ENCODE peak calls at places on chromosomes 3 and 15, in ten cellular contexts. One of them, this sample, is unnamed. For H3K4me1 and H3K36me3, the result is how much of the 10 kb centered on the place peaks cover.

GRCh38 chr3:149452036-149452435 is 22.5 kb upstream of the TM4SF4 start:
- DNase-seq in kidney: no peak
- DNase-seq in CD8-positive, alpha-beta memory T cell: no peak
- DNase-seq in naive thymus-derived CD4-positive, alpha-beta T cell: no peak
- DNase-seq in tibial nerve: no peak
- DNase-seq in cardiac muscle cell: no peak
- DNase-seq in Panc1: no peak
- DNase-seq in hepatocyte: no peak
- DNase-seq in GM23248: no peak
- DNase-seq in SK-N-SH: no peak
- DNase-seq in this sample: no peak

GRCh38 chr15:39720721-39721611 is 61.7 kb downstream of the FSIP1 start:
- DNase-seq in CD8-positive, alpha-beta memory T cell: no peak
- DNase-seq in naive thymus-derived CD4-positive, alpha-beta T cell: no peak
- DNase-seq in hepatocyte: peak
- DNase-seq in cardiac muscle cell: peak
- DNase-seq in GM23248: peak
- DNase-seq in kidney: no peak
- DNase-seq in tibial nerve: no peak
- DNase-seq in Panc1: no peak
- DNase-seq in SK-N-SH: no peak
- DNase-seq in this sample: no peak

GRCh38 chr3:63753567-63753966 is 65.5 kb upstream of the C3orf49 start:
- DNase-seq in hepatocyte: peak
- DNase-seq in GM23248: peak
- DNase-seq in SK-N-SH: no peak
- DNase-seq in CD8-positive, alpha-beta memory T cell: no peak
- DNase-seq in kidney: no peak
- DNase-seq in Panc1: no peak
- DNase-seq in cardiac muscle cell: peak
- DNase-seq in tibial nerve: no peak
- DNase-seq in naive thymus-derived CD4-positive, alpha-beta T cell: no peak
- DNase-seq in this sample: no peak

GRCh38 chr3:187367561-187368103 is 553 bp upstream of the RTP4 start:
- DNase-seq in CD8-positive, alpha-beta memory T cell: no peak
- DNase-seq in Panc1: no peak
- DNase-seq in naive thymus-derived CD4-positive, alpha-beta T cell: no peak
- DNase-seq in GM23248: no peak
- DNase-seq in tibial nerve: no peak
- DNase-seq in cardiac muscle cell: no peak
- DNase-seq in SK-N-SH: no peak
- DNase-seq in hepatocyte: no peak
- DNase-seq in kidney: peak
- DNase-seq in this sample: no peak

GRCh38 chr3:196198771-196199753 is 12.1 kb downstream of the ZDHHC19 start:
- DNase-seq in hepatocyte: no peak
- DNase-seq in Panc1: no peak
- DNase-seq in cardiac muscle cell: no peak
- DNase-seq in CD8-positive, alpha-beta memory T cell: no peak
- DNase-seq in tibial nerve: no peak
- DNase-seq in kidney: peak
- DNase-seq in naive thymus-derived CD4-positive, alpha-beta T cell: no peak
- DNase-seq in SK-N-SH: no peak
- DNase-seq in GM23248: peak
- DNase-seq in this sample: no peak

GRCh38 chr3:64432870-64433269 is 207.6 kb upstream of the PRICKLE2 start:
- DNase-seq in SK-N-SH: no peak
- DNase-seq in Panc1: no peak
- DNase-seq in cardiac muscle cell: no peak
- DNase-seq in kidney: no peak
- DNase-seq in GM23248: no peak
- DNase-seq in CD8-positive, alpha-beta memory T cell: no peak
- DNase-seq in tibial nerve: no peak
- DNase-seq in hepatocyte: no peak
- DNase-seq in naive thymus-derived CD4-positive, alpha-beta T cell: no peak
- DNase-seq in this sample: no peak

GRCh38 chr15:57227181-57227580 is 149.1 kb upstream of the CGNL1 start:
- DNase-seq in SK-N-SH: no peak
- DNase-seq in hepatocyte: no peak
- DNase-seq in GM23248: no peak
- DNase-seq in CD8-positive, alpha-beta memory T cell: no peak
- DNase-seq in tibial nerve: no peak
- DNase-seq in cardiac muscle cell: no peak
- DNase-seq in naive thymus-derived CD4-positive, alpha-beta T cell: no peak
- DNase-seq in Panc1: no peak
- DNase-seq in kidney: no peak
- DNase-seq in this sample: no peak

GRCh38 chr3:53969086-53969485 is 77.4 kb upstream of the SELENOK start:
- DNase-seq in Panc1: no peak
- DNase-seq in GM23248: no peak
- DNase-seq in kidney: no peak
- DNase-seq in cardiac muscle cell: no peak
- DNase-seq in naive thymus-derived CD4-positive, alpha-beta T cell: no peak
- DNase-seq in tibial nerve: no peak
- DNase-seq in SK-N-SH: no peak
- DNase-seq in hepatocyte: no peak
- DNase-seq in CD8-positive, alpha-beta memory T cell: no peak
- DNase-seq in this sample: no peak

GRCh38 chr3:113271189-113271588 is 59.8 kb downstream of the BOC start:
- DNase-seq in naive thymus-derived CD4-positive, alpha-beta T cell: peak
- DNase-seq in cardiac muscle cell: no peak
- DNase-seq in GM23248: no peak
- DNase-seq in SK-N-SH: no peak
- DNase-seq in Panc1: no peak
- DNase-seq in kidney: peak
- DNase-seq in CD8-positive, alpha-beta memory T cell: no peak
- DNase-seq in tibial nerve: no peak
- DNase-seq in hepatocyte: no peak
- DNase-seq in this sample: no peak

GRCh38 chr15:76325704-76326103 is 10.9 kb upstream of the ISL2 start:
- DNase-seq in hepatocyte: no peak
- DNase-seq in Panc1: no peak
- DNase-seq in CD8-positive, alpha-beta memory T cell: no peak
- DNase-seq in GM23248: no peak
- DNase-seq in tibial nerve: no peak
- DNase-seq in naive thymus-derived CD4-positive, alpha-beta T cell: no peak
- DNase-seq in SK-N-SH: no peak
- DNase-seq in kidney: no peak
- DNase-seq in cardiac muscle cell: no peak
- DNase-seq in this sample: no peak

GRCh38 chr3:172171396-172172075 is 132.2 kb downstream of the FNDC3B start:
- DNase-seq in SK-N-SH: no peak
- DNase-seq in cardiac muscle cell: peak
- DNase-seq in tibial nerve: no peak
- DNase-seq in CD8-positive, alpha-beta memory T cell: no peak
- DNase-seq in hepatocyte: no peak
- DNase-seq in GM23248: peak
- DNase-seq in Panc1: no peak
- DNase-seq in kidney: no peak
- DNase-seq in naive thymus-derived CD4-positive, alpha-beta T cell: no peak
- DNase-seq in this sample: no peak

GRCh38 chr15:90425726-90426346 is 37.8 kb downstream of the IQGAP1 start:
- DNase-seq in CD8-positive, alpha-beta memory T cell: no peak
- DNase-seq in GM23248: no peak
- DNase-seq in kidney: no peak
- DNase-seq in Panc1: no peak
- DNase-seq in hepatocyte: no peak
- DNase-seq in SK-N-SH: no peak
- DNase-seq in cardiac muscle cell: no peak
- DNase-seq in tibial nerve: no peak
- DNase-seq in naive thymus-derived CD4-positive, alpha-beta T cell: no peak
- DNase-seq in this sample: no peak

GRCh38 chr3:10522646-10523303 is 17.4 kb upstream of the ATP2B2 start:
- DNase-seq in cardiac muscle cell: no peak
- DNase-seq in Panc1: no peak
- DNase-seq in naive thymus-derived CD4-positive, alpha-beta T cell: no peak
- DNase-seq in kidney: no peak
- DNase-seq in GM23248: no peak
- DNase-seq in tibial nerve: no peak
- DNase-seq in SK-N-SH: no peak
- DNase-seq in hepatocyte: no peak
- DNase-seq in CD8-positive, alpha-beta memory T cell: no peak
- DNase-seq in this sample: no peak

GRCh38 chr15:29937956-29938355 is 115.7 kb upstream of the TJP1 start:
- DNase-seq in GM23248: peak
- DNase-seq in hepatocyte: no peak
- DNase-seq in cardiac muscle cell: peak
- DNase-seq in Panc1: no peak
- DNase-seq in naive thymus-derived CD4-positive, alpha-beta T cell: no peak
- DNase-seq in CD8-positive, alpha-beta memory T cell: no peak
- DNase-seq in tibial nerve: no peak
- DNase-seq in kidney: no peak
- DNase-seq in SK-N-SH: no peak
- DNase-seq in this sample: no peak

GRCh38 chr3:133694288-133695268 is 32.8 kb upstream of the TOPBP1 start:
- DNase-seq in SK-N-SH: no peak
- DNase-seq in naive thymus-derived CD4-positive, alpha-beta T cell: no peak
- DNase-seq in Panc1: no peak
- DNase-seq in GM23248: no peak
- DNase-seq in cardiac muscle cell: no peak
- DNase-seq in hepatocyte: no peak
- DNase-seq in tibial nerve: no peak
- DNase-seq in kidney: no peak
- DNase-seq in CD8-positive, alpha-beta memory T cell: no peak
- DNase-seq in this sample: no peak

GRCh38 chr3:112119686-112120484 is 13.2 kb downstream of the GCSAM start:
- DNase-seq in GM23248: no peak
- DNase-seq in cardiac muscle cell: no peak
- DNase-seq in naive thymus-derived CD4-positive, alpha-beta T cell: no peak
- DNase-seq in kidney: no peak
- DNase-seq in hepatocyte: no peak
- DNase-seq in Panc1: no peak
- DNase-seq in tibial nerve: no peak
- DNase-seq in CD8-positive, alpha-beta memory T cell: no peak
- DNase-seq in SK-N-SH: no peak
- DNase-seq in this sample: no peak
- H3K4me1 ChIP-seq in GM23248: under half
- H3K4me1 ChIP-seq in cardiac muscle cell: under half
- H3K4me1 ChIP-seq in naive thymus-derived CD4-positive, alpha-beta T cell: under half
- H3K4me1 ChIP-seq in kidney: under half
- H3K4me1 ChIP-seq in hepatocyte: under half
- H3K4me1 ChIP-seq in Panc1: under half
- H3K4me1 ChIP-seq in tibial nerve: under half
- H3K4me1 ChIP-seq in CD8-positive, alpha-beta memory T cell: under half
- H3K4me1 ChIP-seq in SK-N-SH: under half
- H3K4me1 ChIP-seq in this sample: under half

DNA sequence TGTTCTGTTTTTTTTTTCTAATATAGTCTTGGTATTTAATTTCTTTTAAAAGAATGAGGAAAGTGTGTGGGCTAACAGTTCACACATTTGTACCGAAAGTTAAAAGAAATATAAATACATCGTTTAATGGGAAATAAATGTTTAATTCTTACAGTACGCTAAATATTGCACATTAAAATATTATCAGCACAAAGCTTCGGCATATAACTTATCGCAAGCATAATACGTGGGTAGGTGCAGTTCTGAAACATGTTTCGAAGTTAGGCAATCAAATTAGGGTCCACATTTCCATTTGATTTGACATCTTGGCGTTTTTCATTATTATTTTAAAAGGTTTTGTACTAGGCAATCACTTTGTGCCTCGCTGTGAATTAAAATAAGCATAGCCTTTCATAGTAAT is 41.3 kb downstream of the VGLL4 start:
- DNase-seq in Panc1: no peak
- DNase-seq in cardiac muscle cell: no peak
- DNase-seq in SK-N-SH: no peak
- DNase-seq in kidney: no peak
- DNase-seq in GM23248: no peak
- DNase-seq in naive thymus-derived CD4-positive, alpha-beta T cell: no peak
- DNase-seq in hepatocyte: no peak
- DNase-seq in CD8-positive, alpha-beta memory T cell: no peak
- DNase-seq in tibial nerve: no peak
- DNase-seq in this sample: no peak
- H3K27ac ChIP-seq in Panc1: peak
- H3K27ac ChIP-seq in cardiac muscle cell: peak
- H3K27ac ChIP-seq in SK-N-SH: peak
- H3K27ac ChIP-seq in kidney: no peak
- H3K27ac ChIP-seq in GM23248: peak
- H3K27ac ChIP-seq in naive thymus-derived CD4-positive, alpha-beta T cell: no peak
- H3K27ac ChIP-seq in hepatocyte: peak
- H3K27ac ChIP-seq in CD8-positive, alpha-beta memory T cell: no peak
- H3K27ac ChIP-seq in tibial nerve: peak
- H3K27ac ChIP-seq in this sample: peak

DNA sequence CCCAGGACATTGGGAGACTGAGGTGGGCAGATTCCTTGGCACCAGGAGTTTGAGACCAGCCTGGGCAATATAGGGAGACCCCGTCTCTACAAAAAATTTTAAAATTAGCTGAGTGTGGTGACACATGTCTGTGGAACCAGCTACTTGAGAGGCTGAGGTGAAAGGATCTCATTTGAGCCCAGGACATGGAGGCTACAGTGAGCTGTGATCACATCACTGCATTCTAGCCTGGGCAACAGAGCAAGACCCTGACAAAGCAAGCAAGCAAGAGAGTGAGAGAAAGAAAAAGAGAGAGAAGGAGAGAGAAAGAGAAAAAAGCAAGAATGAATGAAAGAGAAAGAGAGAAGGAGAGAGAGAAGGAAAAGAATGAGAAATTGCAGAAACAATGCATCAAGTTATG is 52.1 kb upstream of the CSPG5 start:
- DNase-seq in SK-N-SH: no peak
- DNase-seq in GM23248: no peak
- DNase-seq in Panc1: no peak
- DNase-seq in cardiac muscle cell: no peak
- DNase-seq in naive thymus-derived CD4-positive, alpha-beta T cell: no peak
- DNase-seq in kidney: no peak
- DNase-seq in hepatocyte: no peak
- DNase-seq in tibial nerve: no peak
- DNase-seq in CD8-positive, alpha-beta memory T cell: no peak
- DNase-seq in this sample: no peak
- H3K36me3 ChIP-seq in SK-N-SH: half or more
- H3K36me3 ChIP-seq in GM23248: half or more
- H3K36me3 ChIP-seq in Panc1: under half
- H3K36me3 ChIP-seq in cardiac muscle cell: half or more
- H3K36me3 ChIP-seq in naive thymus-derived CD4-positive, alpha-beta T cell: half or more
- H3K36me3 ChIP-seq in kidney: under half
- H3K36me3 ChIP-seq in hepatocyte: under half
- H3K36me3 ChIP-seq in tibial nerve: under half
- H3K36me3 ChIP-seq in CD8-positive, alpha-beta memory T cell: under half
- H3K36me3 ChIP-seq in this sample: under half

DNA sequence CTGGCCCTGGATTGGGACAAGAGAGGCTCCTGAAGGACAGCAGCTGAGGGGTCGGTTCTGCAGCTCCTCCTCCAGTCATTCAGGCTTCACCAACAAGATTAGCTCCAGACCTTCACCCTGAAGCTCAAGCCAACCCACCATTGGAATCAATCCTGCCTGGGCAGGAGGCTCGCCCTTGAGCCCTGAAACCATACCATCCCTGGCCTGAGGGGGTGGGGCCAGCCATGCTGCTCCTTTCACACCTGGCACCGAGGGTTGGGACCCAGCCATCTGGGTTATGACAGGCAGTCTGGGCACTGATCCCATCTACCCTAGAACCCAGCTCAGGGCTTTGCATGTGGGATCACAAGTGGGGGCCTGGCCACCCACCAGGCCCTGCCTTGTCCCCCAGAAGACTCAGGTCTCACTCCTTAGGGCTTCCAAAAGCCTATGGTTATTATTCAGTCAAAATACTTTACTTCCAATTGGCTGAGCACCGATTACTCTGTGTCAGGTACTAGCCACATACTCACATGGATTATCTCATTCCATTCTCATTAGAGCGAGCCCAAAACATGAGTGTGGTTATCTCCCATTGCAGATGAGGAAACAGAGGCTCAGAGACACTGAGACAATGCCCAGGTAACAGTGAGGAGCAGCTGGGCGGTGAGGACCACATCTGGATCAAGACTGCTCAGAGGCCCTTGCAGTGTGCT is 3.1 kb downstream of the ABHD14B start:
- DNase-seq in naive thymus-derived CD4-positive, alpha-beta T cell: no peak
- DNase-seq in cardiac muscle cell: no peak
- DNase-seq in tibial nerve: no peak
- DNase-seq in kidney: no peak
- DNase-seq in hepatocyte: no peak
- DNase-seq in Panc1: no peak
- DNase-seq in SK-N-SH: no peak
- DNase-seq in GM23248: no peak
- DNase-seq in CD8-positive, alpha-beta memory T cell: no peak
- DNase-seq in this sample: no peak
- H3K4me1 ChIP-seq in naive thymus-derived CD4-positive, alpha-beta T cell: under half
- H3K4me1 ChIP-seq in cardiac muscle cell: under half
- H3K4me1 ChIP-seq in tibial nerve: under half
- H3K4me1 ChIP-seq in kidney: under half
- H3K4me1 ChIP-seq in hepatocyte: under half
- H3K4me1 ChIP-seq in Panc1: under half
- H3K4me1 ChIP-seq in SK-N-SH: half or more
- H3K4me1 ChIP-seq in GM23248: under half
- H3K4me1 ChIP-seq in CD8-positive, alpha-beta memory T cell: under half
- H3K4me1 ChIP-seq in this sample: under half